ENCODE peak calls at places on chromosomes 2 and 18, in five cellular contexts. M is upper lobe of left lung, W is K562, B is HepG2, Y is GM12878. T is an unnamed sample.
A peak's percentile ranks its signal among the peaks of the same experiment; 100 is the strongest.

GRCh38 chr18:75170022-75170789 is 38.7 kb downstream of the PTGR3 start:
- ATAC-seq in W (peak; percentile 93), Y (peak; percentile 21), M (no peak), B (peak; percentile 83), T (no peak)

GRCh38 chr2:74481961-74482800 is 617 bp downstream of the CCDC142 start:
- ATAC-seq in B (peak; percentile 57), M (peak; percentile 83), W (peak; percentile 73), Y (peak; percentile 76), T (peak; percentile 62)

GRCh38 chr2:21404827-21405625 is 281.3 kb downstream of the TDRD15 start:
- ATAC-seq in Y (no peak), M (no peak), W (no peak), B (no peak), T (no peak)

GRCh38 chr2:58289029-58289428 is 47.9 kb upstream of the FANCL start:
- ATAC-seq in B (no peak), M (no peak), W (no peak), Y (peak; percentile 37), T (no peak)

GRCh38 chr2:107648781-107649413 is 177.8 kb upstream of the RGPD4 start:
- ATAC-seq in B (peak; percentile 77), W (peak; percentile 89), M (peak; percentile 43), Y (no peak), T (no peak)

GRCh38 chr2:48440103-48440390 is 89.9 kb upstream of the STON1 start:
- ATAC-seq in Y (no peak), W (no peak), B (no peak), M (peak; percentile 5), T (no peak)

GRCh38 chr18:31711365-31712035 is 27.1 kb upstream of the B4GALT6 start:
- ATAC-seq in B (no peak), M (no peak), Y (no peak), W (peak; percentile 63), T (no peak)

GRCh38 chr18:69257861-69258458 is 142.7 kb upstream of the DOK6 start:
- ATAC-seq in Y (no peak), M (no peak), B (no peak), W (no peak), T (no peak)

GRCh38 chr18:48339692-48340091 is 69.5 kb downstream of the ZBTB7C start:
- ATAC-seq in M (no peak), W (no peak), B (no peak), Y (no peak), T (no peak)

GRCh38 chr2:44277541-44277940 is 2.3 kb downstream of the SLC3A1 start:
- ATAC-seq in Y (no peak), W (no peak), M (no peak), B (no peak), T (no peak)

GRCh38 chr2:239204143-239204875 is 196.5 kb downstream of the HDAC4 start:
- ATAC-seq in B (peak; percentile 23), M (no peak), W (no peak), Y (no peak), T (no peak)

GRCh38 chr2:7670905-7671304 is 753.7 kb downstream of the RNF144A start:
- ATAC-seq in Y (no peak), W (no peak), B (no peak), M (no peak), T (peak; percentile 62)

GRCh38 chr18:48059363-48060109 is 129.1 kb upstream of the SMAD2 start:
- ATAC-seq in Y (no peak), W (no peak), M (no peak), B (no peak), T (peak; percentile 48)

GRCh38 chr2:237354930-237355329 is 59.0 kb downstream of the COL6A3 start:
- ATAC-seq in M (no peak), W (no peak), B (no peak), Y (no peak), T (peak; percentile 51)

GRCh38 chr2:17791121-17791902 is 24.9 kb upstream of the MSGN1 start:
- ATAC-seq in B (no peak), W (no peak), Y (no peak), M (peak; percentile 38), T (no peak)

GRCh38 chr2:173359231-173359630 is 4.6 kb downstream of the CDCA7 start:
- ATAC-seq in B (no peak), Y (peak; percentile 76), M (no peak), W (no peak), T (no peak)

DNA sequence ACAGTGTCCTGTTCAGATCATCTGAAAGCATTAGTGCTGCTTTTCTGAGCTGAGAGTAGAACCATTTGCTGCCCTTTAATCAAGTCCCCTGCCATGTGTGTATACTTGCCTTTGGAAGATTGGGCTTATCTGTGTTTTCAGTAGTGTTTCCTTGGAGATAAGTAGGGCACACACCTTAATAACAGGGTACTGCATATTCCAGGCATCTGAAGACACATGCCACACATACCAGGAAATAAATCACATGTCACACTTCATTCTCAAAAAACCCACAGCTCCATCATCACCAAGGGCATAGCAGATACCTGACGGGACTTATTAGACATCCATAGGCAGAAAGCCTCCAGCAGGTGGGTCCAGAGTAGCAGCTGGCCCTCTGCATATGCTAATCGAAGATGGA is 157.4 kb downstream of the SOX11 start:
- ATAC-seq in W (no peak), Y (no peak), B (no peak), M (peak; percentile 86), T (no peak)
- H3K27ac ChIP-seq in W (no peak overlapping the region), Y (no peak overlapping the region), B (no peak overlapping the region), M (no peak overlapping the region), T (no peak overlapping the region)

GRCh38 chr2:207311316-207312005 is 145.7 kb upstream of the KLF7 start:
- ATAC-seq in W (peak; percentile 96), Y (peak; percentile 95), M (peak; percentile 78), B (peak; percentile 87), T (peak; percentile 89)
- TF ChIP-seq POLR2AphosphoS5 in W (no peak), Y (no peak), M (peak; percentile 84), B (no peak), T (peak; percentile 80)

DNA sequence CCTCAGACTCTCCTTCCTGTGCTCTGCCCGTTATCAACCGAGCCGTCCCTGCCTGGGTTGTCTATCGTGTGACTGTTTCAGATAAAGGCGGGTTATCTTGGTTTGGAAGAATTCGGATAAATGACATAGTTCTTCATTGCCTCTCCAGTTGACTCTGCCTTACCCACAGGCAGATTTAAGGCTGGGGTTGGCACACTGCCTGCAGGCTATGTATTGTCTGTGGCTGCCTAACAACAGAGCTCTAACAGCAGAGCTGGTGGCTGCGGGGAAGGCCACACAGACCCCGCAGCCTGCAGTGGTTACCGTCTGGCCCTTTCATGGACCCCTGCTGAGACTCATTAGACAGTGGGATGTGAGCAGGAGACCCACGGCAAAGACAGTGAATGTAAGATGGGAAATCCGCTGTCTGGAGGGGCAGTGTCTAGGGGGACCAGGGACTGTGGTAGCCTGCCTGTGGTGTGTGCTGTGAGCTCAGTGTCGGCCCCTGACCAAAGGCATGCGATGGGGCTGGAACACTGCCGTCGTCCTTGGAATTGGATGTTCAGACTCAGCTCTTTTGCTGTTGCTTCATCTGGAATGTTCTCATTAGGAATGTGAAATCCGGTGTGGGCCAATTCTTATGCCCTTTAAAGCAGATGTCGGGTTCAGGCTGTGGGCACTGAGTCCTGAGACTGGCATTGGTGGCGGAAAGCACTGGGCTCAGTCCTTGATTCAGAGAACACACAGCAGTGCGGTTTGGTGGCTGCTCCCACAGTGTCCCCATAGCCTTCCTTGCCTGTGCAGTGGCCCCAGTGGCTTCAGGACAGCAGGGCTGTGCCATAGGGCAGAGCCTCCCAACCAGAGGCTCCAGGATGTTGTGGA is 44.5 kb downstream of the SH3RF3 start:
- ATAC-seq in W (peak; percentile 42), Y (no peak), M (peak; percentile 61), B (no peak), T (peak; percentile 77)
- TF ChIP-seq EP300 in W (peak; percentile 14), Y (no peak), M (no peak), B (no peak), T (no peak)

GRCh38 chr2:241745276-241745675 is 10.8 kb downstream of the D2HGDH start:
- ATAC-seq in B (no peak), M (no peak), W (no peak), Y (no peak), T (no peak)
- H3K27ac ChIP-seq in B (no peak overlapping the region), M (no peak overlapping the region), W (no peak overlapping the region), Y (no peak overlapping the region), T (no peak overlapping the region)